ENCODE peak calls at places on chromosome 22, in seven cellular contexts. One of them, this sample, is unnamed.

GRCh38 chr22:46964773-46965550 is 202.5 kb downstream of the TBC1D22A start:
- DNase-seq in endothelial cell of umbilical vein: no peak
- DNase-seq in SK-N-SH: no peak
- DNase-seq in colonic mucosa: no peak
- DNase-seq in cardiac fibroblast: no peak
- DNase-seq in fibroblast of lung: no peak
- DNase-seq in PC-3: no peak
- DNase-seq in this sample: no peak

GRCh38 chr22:48345631-48346030 is 1482.0 kb downstream of the BRD1 start:
- DNase-seq in endothelial cell of umbilical vein: no peak
- DNase-seq in SK-N-SH: no peak
- DNase-seq in colonic mucosa: no peak
- DNase-seq in cardiac fibroblast: no peak
- DNase-seq in fibroblast of lung: no peak
- DNase-seq in PC-3: no peak
- DNase-seq in this sample: no peak

GRCh38 chr22:19769393-19769715 is 8.8 kb downstream of the TBX1 start:
- DNase-seq in endothelial cell of umbilical vein: no peak
- DNase-seq in SK-N-SH: no peak
- DNase-seq in colonic mucosa: no peak
- DNase-seq in cardiac fibroblast: no peak
- DNase-seq in fibroblast of lung: no peak
- DNase-seq in PC-3: no peak
- DNase-seq in this sample: no peak

GRCh38 chr22:30435674-30436126 is 10.1 kb downstream of the MTFP1 start:
- DNase-seq in endothelial cell of umbilical vein: peak
- DNase-seq in SK-N-SH: no peak
- DNase-seq in colonic mucosa: peak
- DNase-seq in cardiac fibroblast: no peak
- DNase-seq in fibroblast of lung: no peak
- DNase-seq in PC-3: no peak
- DNase-seq in this sample: no peak

GRCh38 chr22:30825711-30826505 is 131.2 kb downstream of the OSBP2 start:
- DNase-seq in endothelial cell of umbilical vein: no peak
- DNase-seq in SK-N-SH: no peak
- DNase-seq in colonic mucosa: no peak
- DNase-seq in cardiac fibroblast: no peak
- DNase-seq in fibroblast of lung: no peak
- DNase-seq in PC-3: no peak
- DNase-seq in this sample: no peak

GRCh38 chr22:46004105-46004866 is 27.3 kb upstream of the WNT7B start:
- DNase-seq in endothelial cell of umbilical vein: no peak
- DNase-seq in SK-N-SH: no peak
- DNase-seq in colonic mucosa: no peak
- DNase-seq in cardiac fibroblast: no peak
- DNase-seq in fibroblast of lung: no peak
- DNase-seq in PC-3: no peak
- DNase-seq in this sample: no peak

GRCh38 chr22:44913198-44913983 is 96.4 kb downstream of the PHF21B start:
- DNase-seq in endothelial cell of umbilical vein: no peak
- DNase-seq in SK-N-SH: no peak
- DNase-seq in colonic mucosa: no peak
- DNase-seq in cardiac fibroblast: no peak
- DNase-seq in fibroblast of lung: no peak
- DNase-seq in PC-3: no peak
- DNase-seq in this sample: no peak

GRCh38 chr22:45883811-45884170 is 93.2 kb downstream of the WNT7B start:
- DNase-seq in endothelial cell of umbilical vein: no peak
- DNase-seq in SK-N-SH: no peak
- DNase-seq in colonic mucosa: no peak
- DNase-seq in cardiac fibroblast: no peak
- DNase-seq in fibroblast of lung: no peak
- DNase-seq in PC-3: no peak
- DNase-seq in this sample: no peak

GRCh38 chr22:18035740-18036139 is 11.4 kb upstream of the MICAL3 start:
- DNase-seq in endothelial cell of umbilical vein: no peak
- DNase-seq in SK-N-SH: peak
- DNase-seq in colonic mucosa: no peak
- DNase-seq in cardiac fibroblast: no peak
- DNase-seq in fibroblast of lung: peak
- DNase-seq in PC-3: peak
- DNase-seq in this sample: no peak

GRCh38 chr22:47174671-47175111 is 412.2 kb downstream of the TBC1D22A start:
- DNase-seq in endothelial cell of umbilical vein: no peak
- DNase-seq in SK-N-SH: no peak
- DNase-seq in colonic mucosa: no peak
- DNase-seq in cardiac fibroblast: no peak
- DNase-seq in fibroblast of lung: no peak
- DNase-seq in PC-3: no peak
- DNase-seq in this sample: no peak

GRCh38 chr22:42277988-42278776 is 7.7 kb upstream of the TCF20 start:
- DNase-seq in endothelial cell of umbilical vein: peak
- DNase-seq in SK-N-SH: peak
- DNase-seq in colonic mucosa: no peak
- DNase-seq in cardiac fibroblast: peak
- DNase-seq in fibroblast of lung: no peak
- DNase-seq in PC-3: no peak
- DNase-seq in this sample: no peak
- TF ChIP-seq CTCF in endothelial cell of umbilical vein: peak
- TF ChIP-seq CTCF in SK-N-SH: no peak
- TF ChIP-seq CTCF in colonic mucosa: peak
- TF ChIP-seq CTCF in cardiac fibroblast: peak
- TF ChIP-seq CTCF in fibroblast of lung: no peak
- TF ChIP-seq CTCF in PC-3: no peak
- TF ChIP-seq CTCF in this sample: peak

GRCh38 chr22:24499706-24500105 is 4.6 kb downstream of the UPB1 start:
- DNase-seq in endothelial cell of umbilical vein: no peak
- DNase-seq in SK-N-SH: no peak
- DNase-seq in colonic mucosa: no peak
- DNase-seq in cardiac fibroblast: no peak
- DNase-seq in fibroblast of lung: no peak
- DNase-seq in PC-3: no peak
- DNase-seq in this sample: no peak

GRCh38 chr22:24498826-24499225 is 3.7 kb downstream of the UPB1 start:
- DNase-seq in endothelial cell of umbilical vein: no peak
- DNase-seq in SK-N-SH: no peak
- DNase-seq in colonic mucosa: no peak
- DNase-seq in cardiac fibroblast: no peak
- DNase-seq in fibroblast of lung: no peak
- DNase-seq in PC-3: no peak
- DNase-seq in this sample: no peak

GRCh38 chr22:24502540-24502939 is 7.4 kb downstream of the UPB1 start:
- DNase-seq in endothelial cell of umbilical vein: no peak
- DNase-seq in SK-N-SH: no peak
- DNase-seq in colonic mucosa: no peak
- DNase-seq in cardiac fibroblast: no peak
- DNase-seq in fibroblast of lung: no peak
- DNase-seq in PC-3: no peak
- DNase-seq in this sample: no peak

GRCh38 chr22:24501366-24502005 is 6.4 kb downstream of the UPB1 start:
- DNase-seq in endothelial cell of umbilical vein: no peak
- DNase-seq in SK-N-SH: no peak
- DNase-seq in colonic mucosa: no peak
- DNase-seq in cardiac fibroblast: no peak
- DNase-seq in fibroblast of lung: no peak
- DNase-seq in PC-3: no peak
- DNase-seq in this sample: no peak

DNA sequence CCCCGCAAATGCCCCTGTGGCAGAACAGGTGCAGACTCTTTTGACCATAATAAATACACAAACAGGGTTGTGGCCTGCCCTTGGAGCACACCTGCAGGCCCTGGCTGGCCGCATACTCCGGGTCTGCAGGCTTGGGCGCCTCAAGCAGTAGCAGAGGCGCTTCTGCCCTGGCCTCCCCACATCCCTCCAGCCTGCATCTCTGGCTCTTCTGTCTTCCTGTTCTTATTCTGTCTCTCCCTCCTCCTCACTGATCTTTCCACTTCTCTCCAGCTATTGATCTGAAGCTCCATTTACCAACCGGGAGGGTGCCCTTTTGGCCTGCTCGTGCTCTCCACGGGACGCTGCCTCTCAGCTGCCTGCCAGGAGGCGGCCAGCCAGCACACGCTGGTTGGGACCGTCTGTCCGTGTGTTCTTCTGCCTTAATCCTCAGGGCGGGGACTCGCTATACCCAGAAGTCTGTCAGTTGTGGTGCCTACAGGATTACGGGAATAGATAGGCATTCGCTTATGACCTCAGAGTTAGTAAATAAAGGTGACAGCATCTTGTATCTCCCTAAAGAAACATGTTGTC is 5.2 kb downstream of the UPB1 start:
- DNase-seq in endothelial cell of umbilical vein: no peak
- DNase-seq in SK-N-SH: no peak
- DNase-seq in colonic mucosa: no peak
- DNase-seq in cardiac fibroblast: no peak
- DNase-seq in fibroblast of lung: no peak
- DNase-seq in PC-3: no peak
- DNase-seq in this sample: no peak
- TF ChIP-seq CTCF in endothelial cell of umbilical vein: no peak
- TF ChIP-seq CTCF in SK-N-SH: no peak
- TF ChIP-seq CTCF in colonic mucosa: no peak
- TF ChIP-seq CTCF in cardiac fibroblast: no peak
- TF ChIP-seq CTCF in fibroblast of lung: no peak
- TF ChIP-seq CTCF in PC-3: no peak
- TF ChIP-seq CTCF in this sample: no peak

DNA sequence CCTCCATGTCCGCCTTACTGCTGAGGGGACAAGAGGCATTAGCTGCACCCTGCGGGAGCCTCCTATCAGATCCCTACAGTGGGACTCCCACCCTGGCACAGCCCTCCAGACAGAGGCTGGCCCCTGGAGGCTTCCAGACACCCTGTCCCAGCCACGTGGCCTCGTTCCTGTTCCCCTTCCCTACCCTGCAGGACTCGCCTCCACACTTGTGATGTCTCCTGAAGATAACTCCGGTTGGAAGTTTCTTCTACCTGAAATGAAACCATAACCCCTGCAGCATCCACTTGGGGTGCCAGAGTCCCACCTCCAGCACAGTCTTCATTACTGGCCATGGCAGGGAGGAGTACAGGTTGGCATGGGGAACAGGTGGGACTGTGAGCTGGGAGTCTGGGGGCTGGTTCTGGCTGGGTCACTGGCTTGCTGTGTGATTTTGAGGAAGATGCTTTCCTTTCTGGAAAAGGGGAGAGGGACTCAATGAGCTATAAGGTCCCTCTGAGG is 4.9 kb upstream of the SH3BP1 start:
- DNase-seq in endothelial cell of umbilical vein: no peak
- DNase-seq in SK-N-SH: peak
- DNase-seq in colonic mucosa: no peak
- DNase-seq in cardiac fibroblast: no peak
- DNase-seq in fibroblast of lung: no peak
- DNase-seq in PC-3: no peak
- DNase-seq in this sample: no peak
- TF ChIP-seq CTCF in endothelial cell of umbilical vein: no peak
- TF ChIP-seq CTCF in SK-N-SH: peak
- TF ChIP-seq CTCF in colonic mucosa: no peak
- TF ChIP-seq CTCF in cardiac fibroblast: peak
- TF ChIP-seq CTCF in fibroblast of lung: no peak
- TF ChIP-seq CTCF in PC-3: peak
- TF ChIP-seq CTCF in this sample: no peak

GRCh38 chr22:50641696-50642607 is 14.0 kb upstream of the ARSA start:
- DNase-seq in endothelial cell of umbilical vein: peak
- DNase-seq in SK-N-SH: no peak
- DNase-seq in colonic mucosa: no peak
- DNase-seq in cardiac fibroblast: peak
- DNase-seq in fibroblast of lung: peak
- DNase-seq in PC-3: no peak
- DNase-seq in this sample: no peak
- TF ChIP-seq CTCF in endothelial cell of umbilical vein: peak
- TF ChIP-seq CTCF in SK-N-SH: no peak
- TF ChIP-seq CTCF in colonic mucosa: peak
- TF ChIP-seq CTCF in cardiac fibroblast: peak
- TF ChIP-seq CTCF in fibroblast of lung: peak
- TF ChIP-seq CTCF in PC-3: no peak
- TF ChIP-seq CTCF in this sample: no peak

GRCh38 chr22:29205260-29205597 is 467 bp upstream of the EMID1 start:
- DNase-seq in endothelial cell of umbilical vein: no peak
- DNase-seq in SK-N-SH: no peak
- DNase-seq in colonic mucosa: no peak
- DNase-seq in cardiac fibroblast: no peak
- DNase-seq in fibroblast of lung: no peak
- DNase-seq in PC-3: no peak
- DNase-seq in this sample: no peak

GRCh38 chr22:29204617-29205183 is 996 bp upstream of the EMID1 start:
- DNase-seq in endothelial cell of umbilical vein: no peak
- DNase-seq in SK-N-SH: peak
- DNase-seq in colonic mucosa: no peak
- DNase-seq in cardiac fibroblast: no peak
- DNase-seq in fibroblast of lung: no peak
- DNase-seq in PC-3: no peak
- DNase-seq in this sample: no peak

GRCh38 chr22:29206372-29207230 is 905 bp downstream of the EMID1 start:
- DNase-seq in endothelial cell of umbilical vein: no peak
- DNase-seq in SK-N-SH: peak
- DNase-seq in colonic mucosa: no peak
- DNase-seq in cardiac fibroblast: no peak
- DNase-seq in fibroblast of lung: no peak
- DNase-seq in PC-3: no peak
- DNase-seq in this sample: no peak

GRCh38 chr22:29207231-29207550 is 1.5 kb downstream of the EMID1 start:
- DNase-seq in endothelial cell of umbilical vein: no peak
- DNase-seq in SK-N-SH: no peak
- DNase-seq in colonic mucosa: no peak
- DNase-seq in cardiac fibroblast: no peak
- DNase-seq in fibroblast of lung: no peak
- DNase-seq in PC-3: no peak
- DNase-seq in this sample: no peak

GRCh38 chr22:29205598-29206371 is at the start of gene EMID1:
- DNase-seq in endothelial cell of umbilical vein: peak
- DNase-seq in SK-N-SH: peak
- DNase-seq in colonic mucosa: no peak
- DNase-seq in cardiac fibroblast: peak
- DNase-seq in fibroblast of lung: peak
- DNase-seq in PC-3: peak
- DNase-seq in this sample: peak
- TF ChIP-seq CTCF in endothelial cell of umbilical vein: peak
- TF ChIP-seq CTCF in SK-N-SH: no peak
- TF ChIP-seq CTCF in colonic mucosa: no peak
- TF ChIP-seq CTCF in cardiac fibroblast: peak
- TF ChIP-seq CTCF in fibroblast of lung: peak
- TF ChIP-seq CTCF in PC-3: no peak
- TF ChIP-seq CTCF in this sample: peak